ENCODE peak calls at places on chromosomes 3 and 15, in four cellular contexts. One of them, this sample, is unnamed.

GRCh38 chr3:152105446-152105845 is 163.3 kb upstream of the MBNL1 start:
- DNase-seq in mesendoderm: peak; percentile 72
- DNase-seq in mesenchymal stem cell: no peak
- DNase-seq in H1: no peak
- DNase-seq in this sample: peak; percentile 23

GRCh38 chr3:170611746-170612145 is 25.9 kb upstream of the SLC7A14 start:
- DNase-seq in mesenchymal stem cell: no peak
- DNase-seq in mesendoderm: no peak
- DNase-seq in H1: no peak
- DNase-seq in this sample: no peak

GRCh38 chr3:72753495-72753894 is 94.8 kb downstream of the SHQ1 start:
- DNase-seq in mesendoderm: no peak
- DNase-seq in mesenchymal stem cell: no peak
- DNase-seq in H1: no peak
- DNase-seq in this sample: no peak

GRCh38 chr3:130843441-130843840 is 50.4 kb upstream of the ATP2C1 start:
- DNase-seq in mesendoderm: no peak
- DNase-seq in H1: no peak
- DNase-seq in mesenchymal stem cell: no peak
- DNase-seq in this sample: no peak

GRCh38 chr3:122890077-122890484 is 95.2 kb downstream of the SLC49A4 start:
- DNase-seq in mesendoderm: peak; percentile 93
- DNase-seq in H1: peak; percentile 61
- DNase-seq in mesenchymal stem cell: peak; percentile 4
- DNase-seq in this sample: peak; percentile 42

GRCh38 chr15:101008158-101009139 is 89.3 kb downstream of the LRRK1 start:
- DNase-seq in mesenchymal stem cell: peak; percentile 79
- DNase-seq in mesendoderm: peak; percentile 85
- DNase-seq in H1: peak; percentile 99
- DNase-seq in this sample: peak; percentile 66

GRCh38 chr3:97871206-97871605 is 49.4 kb downstream of the CRYBG3 start:
- DNase-seq in mesenchymal stem cell: no peak
- DNase-seq in H1: no peak
- DNase-seq in mesendoderm: no peak
- DNase-seq in this sample: peak; percentile 51

GRCh38 chr3:152257246-152258074 is 11.3 kb upstream of the MBNL1 start:
- DNase-seq in mesendoderm: no peak
- DNase-seq in mesenchymal stem cell: peak; percentile 56
- DNase-seq in H1: no peak
- DNase-seq in this sample: peak; percentile 49

GRCh38 chr3:122318620-122319019 is 6.4 kb upstream of the CSTA start:
- DNase-seq in H1: no peak
- DNase-seq in mesenchymal stem cell: no peak
- DNase-seq in mesendoderm: no peak
- DNase-seq in this sample: no peak

GRCh38 chr3:7750296-7750695 is 751.3 kb upstream of the LMCD1 start:
- DNase-seq in mesenchymal stem cell: no peak
- DNase-seq in H1: no peak
- DNase-seq in mesendoderm: no peak
- DNase-seq in this sample: no peak

GRCh38 chr3:66797916-66798560 is 200.1 kb upstream of the KBTBD8 start:
- DNase-seq in mesenchymal stem cell: peak; percentile 49
- DNase-seq in mesendoderm: peak; percentile 34
- DNase-seq in H1: peak; percentile 77
- DNase-seq in this sample: peak; percentile 82

GRCh38 chr15:35308802-35309201 is 223.7 kb upstream of the NANOGP8 start:
- DNase-seq in mesenchymal stem cell: peak; percentile 89
- DNase-seq in H1: no peak
- DNase-seq in mesendoderm: peak; percentile 2
- DNase-seq in this sample: peak; percentile 98

GRCh38 chr3:193573403-193573802 is 18.7 kb upstream of the ATP13A4 start:
- DNase-seq in H1: no peak
- DNase-seq in mesenchymal stem cell: no peak
- DNase-seq in mesendoderm: peak; percentile 73
- DNase-seq in this sample: no peak

GRCh38 chr3:133509482-133509881 is 64.0 kb upstream of the CDV3 start:
- DNase-seq in mesendoderm: no peak
- DNase-seq in H1: no peak
- DNase-seq in mesenchymal stem cell: no peak
- DNase-seq in this sample: peak; percentile 36

GRCh38 chr3:149058602-149059001 is 27.7 kb downstream of the HLTF start:
- DNase-seq in mesendoderm: no peak
- DNase-seq in H1: no peak
- DNase-seq in mesenchymal stem cell: no peak
- DNase-seq in this sample: no peak

GRCh38 chr3:20225769-20226168 is 39.8 kb upstream of the SGO1 start:
- DNase-seq in mesendoderm: peak; percentile 71
- DNase-seq in mesenchymal stem cell: peak; percentile 8
- DNase-seq in H1: no peak
- DNase-seq in this sample: peak; percentile 3

GRCh38 chr15:75544273-75544862 is 34.7 kb downstream of the PTPN9 start:
- DNase-seq in H1: no peak
- DNase-seq in mesendoderm: no peak
- DNase-seq in mesenchymal stem cell: no peak
- DNase-seq in this sample: no peak

GRCh38 chr3:183377307-183377959 is 51.0 kb downstream of the MCF2L2 start:
- DNase-seq in mesenchymal stem cell: no peak
- DNase-seq in mesendoderm: no peak
- DNase-seq in H1: no peak
- DNase-seq in this sample: no peak

GRCh38 chr3:33941804-33942203 is 143.4 kb downstream of the PDCD6IP start:
- DNase-seq in mesendoderm: no peak
- DNase-seq in H1: no peak
- DNase-seq in mesenchymal stem cell: no peak
- DNase-seq in this sample: no peak

GRCh38 chr3:88626426-88627120 is 476.8 kb downstream of the C3orf38 start:
- DNase-seq in mesenchymal stem cell: no peak
- DNase-seq in H1: no peak
- DNase-seq in mesendoderm: no peak
- DNase-seq in this sample: no peak

GRCh38 chr15:66565731-66566130 is at the start of gene LCTL:
- DNase-seq in H1: peak; percentile 73
- DNase-seq in mesenchymal stem cell: peak; percentile 66
- DNase-seq in mesendoderm: peak; percentile 81
- DNase-seq in this sample: peak; percentile 72

GRCh38 chr3:100254168-100254777 is 6.5 kb upstream of the TBC1D23 start:
- DNase-seq in mesendoderm: peak; percentile 83
- DNase-seq in mesenchymal stem cell: peak; percentile 86
- DNase-seq in H1: peak; percentile 58
- DNase-seq in this sample: peak; percentile 78

GRCh38 chr3:142315083-142315482 is 89.7 kb upstream of the GK5 start:
- DNase-seq in H1: no peak
- DNase-seq in mesenchymal stem cell: peak; percentile 71
- DNase-seq in mesendoderm: peak; percentile 21
- DNase-seq in this sample: peak; percentile 87

GRCh38 chr15:70433583-70434288 is 329.6 kb downstream of the UACA start:
- DNase-seq in mesenchymal stem cell: no peak
- DNase-seq in mesendoderm: no peak
- DNase-seq in H1: no peak
- DNase-seq in this sample: no peak
- H3K23ac ChIP-seq in mesenchymal stem cell: no peak overlapping the region
- H3K23ac ChIP-seq in mesendoderm: no peak overlapping the region
- H3K23ac ChIP-seq in H1: no peak overlapping the region
- H3K23ac ChIP-seq in this sample: no peak overlapping the region

DNA sequence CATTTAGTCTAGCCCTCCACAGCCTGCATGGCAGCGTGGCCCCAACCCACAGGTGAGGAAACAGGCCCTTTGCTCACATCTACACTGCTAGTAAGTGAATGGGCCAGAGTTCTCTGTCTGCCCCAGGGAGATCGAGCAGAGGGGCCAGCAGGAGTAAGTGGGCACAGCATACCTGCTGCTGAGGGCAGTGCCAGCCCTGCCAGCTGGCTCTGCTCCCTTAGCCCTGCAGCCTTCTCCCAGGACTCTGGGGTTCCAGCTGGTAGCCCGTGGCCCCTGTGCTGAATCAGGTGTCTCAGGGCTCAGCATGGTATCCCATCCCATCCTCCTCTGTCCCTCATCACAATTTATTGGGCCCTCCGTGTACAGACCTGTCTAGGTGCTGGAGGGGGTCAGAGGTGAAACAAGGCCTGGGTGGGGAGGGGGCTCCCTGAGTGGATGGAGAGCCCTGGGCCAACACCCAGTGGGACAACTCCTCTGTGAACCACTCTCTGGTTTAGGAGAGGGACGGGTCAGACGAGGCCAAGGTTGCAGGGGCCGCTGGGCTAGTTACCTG is 101.8 kb downstream of the DNAJB8 start:
- DNase-seq in mesendoderm: no peak
- DNase-seq in mesenchymal stem cell: no peak
- DNase-seq in H1: no peak
- DNase-seq in this sample: no peak
- H3K23ac ChIP-seq in mesendoderm: no peak overlapping the region
- H3K23ac ChIP-seq in mesenchymal stem cell: no peak overlapping the region
- H3K23ac ChIP-seq in H1: no peak overlapping the region
- H3K23ac ChIP-seq in this sample: no peak overlapping the region

GRCh38 chr3:791442-791841 is 301.4 kb upstream of the CNTN6 start:
- DNase-seq in mesendoderm: no peak
- DNase-seq in mesenchymal stem cell: no peak
- DNase-seq in H1: no peak
- DNase-seq in this sample: no peak

GRCh38 chr3:792651-793050 is 300.2 kb upstream of the CNTN6 start:
- DNase-seq in mesenchymal stem cell: no peak
- DNase-seq in mesendoderm: no peak
- DNase-seq in H1: no peak
- DNase-seq in this sample: no peak
- H3K23ac ChIP-seq in mesenchymal stem cell: no peak overlapping the region
- H3K23ac ChIP-seq in mesendoderm: no peak overlapping the region
- H3K23ac ChIP-seq in H1: no peak overlapping the region
- H3K23ac ChIP-seq in this sample: no peak overlapping the region

GRCh38 chr15:61828860-61829513 is 231.3 kb downstream of the VPS13C start:
- DNase-seq in mesenchymal stem cell: no peak
- DNase-seq in H1: no peak
- DNase-seq in mesendoderm: no peak
- DNase-seq in this sample: no peak
- H3K23ac ChIP-seq in mesenchymal stem cell: no peak overlapping the region
- H3K23ac ChIP-seq in H1: no peak overlapping the region
- H3K23ac ChIP-seq in mesendoderm: no peak overlapping the region
- H3K23ac ChIP-seq in this sample: no peak overlapping the region

DNA sequence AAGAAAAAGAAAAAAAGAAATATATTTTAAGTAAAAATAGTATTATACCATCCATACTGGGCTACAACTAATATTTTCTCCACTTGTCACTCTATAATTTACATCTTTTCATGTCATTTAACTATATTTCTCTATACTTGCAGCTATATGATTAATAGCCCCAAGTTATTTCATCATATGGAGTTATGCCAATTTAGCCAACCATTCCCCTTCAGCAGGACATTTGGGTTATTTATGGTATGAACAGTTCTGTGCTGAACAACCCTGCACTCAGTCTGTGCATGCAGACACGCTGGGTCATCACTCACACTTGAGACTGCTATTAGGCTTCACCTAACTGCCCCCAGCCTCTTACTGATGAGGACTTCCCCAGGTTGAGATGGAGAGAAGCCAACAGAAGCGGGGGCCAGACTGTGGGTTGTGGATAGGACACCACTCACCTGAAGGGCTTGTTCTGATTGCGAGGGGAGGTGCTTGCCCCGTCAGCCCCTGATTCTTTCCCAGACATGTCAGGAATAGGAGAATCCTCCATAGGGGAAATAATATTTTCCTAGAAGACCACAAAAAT is 7.3 kb downstream of the TADA3 start:
- DNase-seq in mesenchymal stem cell: no peak
- DNase-seq in mesendoderm: no peak
- DNase-seq in H1: no peak
- DNase-seq in this sample: no peak
- H3K23ac ChIP-seq in mesenchymal stem cell: no peak overlapping the region
- H3K23ac ChIP-seq in mesendoderm: no peak overlapping the region
- H3K23ac ChIP-seq in H1: no peak overlapping the region
- H3K23ac ChIP-seq in this sample: no peak overlapping the region

GRCh38 chr15:22902981-22903380 is 64.5 kb downstream of the NIPA2 start:
- DNase-seq in mesendoderm: no peak
- DNase-seq in mesenchymal stem cell: no peak
- DNase-seq in H1: no peak
- DNase-seq in this sample: no peak
- H3K23ac ChIP-seq in mesendoderm: no peak overlapping the region
- H3K23ac ChIP-seq in mesenchymal stem cell: no peak overlapping the region
- H3K23ac ChIP-seq in H1: no peak overlapping the region
- H3K23ac ChIP-seq in this sample: no peak overlapping the region

DNA sequence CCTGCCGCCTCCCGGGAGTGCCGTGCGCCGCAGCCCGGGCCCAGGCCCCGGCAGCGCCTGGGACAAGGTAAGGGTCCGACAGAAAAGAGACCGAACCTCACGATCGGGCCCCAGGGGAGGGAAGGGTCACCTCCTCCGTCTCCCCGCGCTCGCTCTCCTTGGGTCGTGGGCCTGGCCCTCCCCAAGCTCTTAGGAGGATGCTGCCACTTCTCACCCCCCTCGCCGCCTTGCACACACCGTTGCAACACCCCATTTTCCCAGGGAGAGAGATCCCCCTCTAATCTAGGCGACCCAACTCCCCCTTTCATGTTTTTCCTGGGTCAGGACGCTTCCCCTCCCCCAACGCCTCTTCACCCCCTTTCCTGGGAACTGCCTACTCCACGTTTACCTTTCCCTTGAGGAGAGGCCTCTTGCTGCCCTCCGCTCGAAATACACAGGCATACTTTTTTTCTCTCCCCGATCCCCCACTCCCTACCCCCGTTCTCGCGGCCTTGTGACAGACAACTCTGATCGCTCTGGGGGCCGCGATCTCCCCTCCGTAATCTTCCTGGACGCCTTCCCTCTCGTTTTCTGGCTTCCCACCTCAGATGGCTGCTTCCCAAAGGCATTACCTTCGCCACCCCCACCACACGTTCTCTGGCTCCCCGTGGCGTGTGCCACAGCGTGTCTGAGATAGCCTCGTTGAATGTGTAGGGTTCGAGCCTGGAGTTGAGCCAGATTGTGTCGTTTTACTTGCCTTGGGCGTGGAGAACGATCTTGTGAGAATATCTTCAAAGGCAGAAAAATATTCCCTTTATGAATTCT is 698 bp downstream of the SETD5 start:
- DNase-seq in mesenchymal stem cell: peak; percentile 59
- DNase-seq in mesendoderm: peak; percentile 82
- DNase-seq in H1: peak; percentile 65
- DNase-seq in this sample: peak; percentile 29
- H3K23ac ChIP-seq in mesenchymal stem cell: no peak overlapping the region
- H3K23ac ChIP-seq in mesendoderm: peak overlapping the region; percentile 91
- H3K23ac ChIP-seq in H1: no peak overlapping the region
- H3K23ac ChIP-seq in this sample: peak overlapping the region; percentile 96

This sample was measured in IMR-90.